ENCODE peak calls at places on chromosomes 7 and 10, in nine cellular contexts. D is body of pancreas, V is spleen, Z is BE2C, G is fibroblast of lung, T is heart left ventricle, E is mammary epithelial cell, A is stomach, J is HCT116. F is an unnamed sample. For H3K27me3, the result is how much of the 10 kb centered on the place peaks cover.

GRCh38 chr10:59434463-59435326 is 72.3 kb upstream of the FAM13C start:
- DNase-seq in D (no peak), V (no peak), Z (no peak), G (peak), T (no peak), E (peak), A (no peak), J (no peak), F (no peak)

GRCh38 chr10:51095444-51095843 is 21.2 kb downstream of the PRKG1 start:
- DNase-seq in D (no peak), V (no peak), Z (no peak), G (no peak), T (no peak), E (no peak), A (no peak), J (no peak), F (no peak)

GRCh38 chr10:30823651-30824050 is 194.1 kb upstream of the LYZL2 start:
- DNase-seq in D (no peak), V (peak), Z (no peak), G (no peak), T (no peak), E (no peak), A (no peak), J (no peak), F (no peak)

GRCh38 chr7:35727571-35727970 is 32.6 kb upstream of the HERPUD2 start:
- DNase-seq in D (no peak), V (no peak), Z (peak), G (no peak), T (no peak), E (peak), A (no peak), J (no peak), F (no peak)

GRCh38 chr10:775245-776075 is 86.0 kb upstream of the DIP2C start:
- DNase-seq in D (no peak), V (no peak), Z (no peak), G (no peak), T (no peak), E (no peak), A (peak), J (no peak), F (no peak)

GRCh38 chr7:63080831-63081230 is 917.8 kb upstream of the ZNF722 start:
- DNase-seq in D (no peak), V (no peak), Z (no peak), G (no peak), T (no peak), E (no peak), A (no peak), J (no peak), F (no peak)

GRCh38 chr10:10490187-10490980 is 527.3 kb upstream of the CELF2 start:
- DNase-seq in D (no peak), V (no peak), Z (no peak), G (no peak), T (no peak), E (no peak), A (no peak), J (no peak), F (no peak)

GRCh38 chr7:21851445-21852043 is 94.2 kb downstream of the CDCA7L start:
- DNase-seq in D (no peak), V (no peak), Z (no peak), G (no peak), T (no peak), E (no peak), A (no peak), J (no peak), F (no peak)

GRCh38 chr7:18163091-18163490 is 135.4 kb upstream of the PRPS1L1 start:
- DNase-seq in D (no peak), V (no peak), Z (no peak), G (no peak), T (no peak), E (peak), A (no peak), J (no peak), F (no peak)

GRCh38 chr7:915291-916218 is 38.9 kb downstream of the ADAP1 start:
- DNase-seq in D (no peak), V (peak), Z (peak), G (no peak), T (no peak), E (no peak), A (no peak), J (no peak), F (no peak)

GRCh38 chr7:121020652-121021051 is 32.1 kb downstream of the CPED1 start:
- DNase-seq in D (no peak), V (no peak), Z (no peak), G (peak), T (no peak), E (peak), A (no peak), J (no peak), F (no peak)

GRCh38 chr7:156236936-156237599 is 403.5 kb upstream of the RNF32 start:
- DNase-seq in D (no peak), V (no peak), Z (no peak), G (no peak), T (no peak), E (no peak), A (no peak), J (no peak), F (no peak)

GRCh38 chr7:130721486-130722277 is 12.3 kb downstream of the KLF14 start:
- DNase-seq in D (peak), V (peak), Z (peak), G (peak), T (peak), E (peak), A (peak), J (peak), F (peak)

GRCh38 chr10:130962240-130963051 is 349.1 kb downstream of the TCERG1L start:
- DNase-seq in D (no peak), V (no peak), Z (no peak), G (no peak), T (no peak), E (no peak), A (no peak), J (no peak), F (no peak)

GRCh38 chr10:130964771-130965170 is 346.8 kb downstream of the TCERG1L start:
- DNase-seq in D (no peak), V (no peak), Z (no peak), G (no peak), T (no peak), E (no peak), A (no peak), J (no peak), F (no peak)

GRCh38 chr10:130963052-130963393 is 348.5 kb downstream of the TCERG1L start:
- DNase-seq in D (no peak), V (no peak), Z (no peak), G (no peak), T (no peak), E (no peak), A (no peak), J (no peak), F (no peak)

GRCh38 chr10:130961506-130962239 is 349.8 kb downstream of the TCERG1L start:
- DNase-seq in D (no peak), V (no peak), Z (no peak), G (no peak), T (no peak), E (no peak), A (no peak), J (no peak), F (no peak)

DNA sequence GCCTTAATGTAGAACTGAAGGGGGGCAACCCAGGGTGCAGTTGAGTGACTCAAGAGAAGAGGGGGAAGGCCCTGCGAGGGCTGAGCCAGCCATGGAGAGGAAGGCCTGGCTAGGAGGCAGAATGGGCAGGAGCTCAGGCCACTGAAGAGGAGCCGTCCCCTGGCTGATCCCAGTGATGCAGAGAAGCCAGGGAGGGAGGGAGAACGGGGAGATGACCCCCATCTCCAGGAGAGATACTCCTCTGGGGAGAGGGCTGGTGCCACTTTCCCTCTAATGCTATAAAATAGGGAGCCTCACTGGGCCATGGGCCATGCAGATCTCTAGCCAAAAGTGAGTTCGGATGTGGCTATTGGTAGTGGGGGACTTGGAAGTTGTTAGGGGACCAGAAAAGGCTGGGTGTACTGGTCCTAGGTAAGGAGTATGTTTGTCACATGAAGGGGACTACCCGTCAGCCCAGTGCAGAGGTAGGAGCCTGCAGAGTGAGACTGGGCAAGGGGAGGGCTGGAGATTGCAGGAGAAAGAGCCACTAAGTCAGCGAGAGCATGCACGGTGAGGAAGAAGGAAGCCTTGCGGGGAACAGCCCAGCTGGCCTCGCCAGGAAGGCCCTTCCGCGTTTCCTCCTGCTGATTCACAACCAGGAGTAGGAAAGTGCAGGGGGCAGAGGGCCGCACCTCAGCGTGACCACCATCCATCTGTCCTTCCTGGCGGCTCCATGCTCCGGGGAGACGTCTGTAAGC is 347.6 kb downstream of the TCERG1L start:
- DNase-seq in D (no peak), V (no peak), Z (no peak), G (no peak), T (no peak), E (no peak), A (no peak), J (no peak), F (no peak)
- H3K27me3 ChIP-seq in D (under half), V (under half), Z (under half), G (under half), T (under half), E (under half), A (under half), J (under half), F (under half)

GRCh38 chr7:92448185-92448747 is 984 bp downstream of the GATAD1 start:
- DNase-seq in D (peak), V (peak), Z (peak), G (peak), T (peak), E (peak), A (peak), J (peak), F (peak)
- TF ChIP-seq CTCF in D (no peak), V (peak), Z (peak), G (peak), T (peak), E (peak), A (no peak), J (peak), F (no peak)

GRCh38 chr7:122299935-122300606 is 4.5 kb downstream of the FEZF1 start:
- DNase-seq in D (no peak), V (no peak), Z (no peak), G (no peak), T (no peak), E (no peak), A (no peak), J (no peak), F (no peak)
- H3K27me3 ChIP-seq in D (under half), V (under half), Z (half or more), G (half or more), T (half or more), E (half or more), A (half or more), J (under half), F (under half)

GRCh38 chr7:51789494-51789893 is 472.9 kb upstream of the COBL start:
- DNase-seq in D (no peak), V (no peak), Z (peak), G (no peak), T (no peak), E (no peak), A (no peak), J (no peak), F (no peak)
- TF ChIP-seq CTCF in D (no peak), V (no peak), Z (peak), G (no peak), T (no peak), E (no peak), A (no peak), J (no peak), F (peak)

GRCh38 chr10:99536400-99537254 is 3.9 kb downstream of the NKX2-3 start:
- DNase-seq in D (peak), V (no peak), Z (no peak), G (no peak), T (no peak), E (no peak), A (no peak), J (no peak), F (peak)
- H3K27me3 ChIP-seq in D (under half), V (under half), Z (half or more), G (half or more), T (half or more), E (half or more), A (half or more), J (under half), F (under half)

GRCh38 chr7:47609803-47610452 is 28.0 kb upstream of the TNS3 start:
- DNase-seq in D (no peak), V (no peak), Z (no peak), G (peak), T (peak), E (no peak), A (no peak), J (no peak), F (no peak)

GRCh38 chr7:47610506-47611044 is 28.7 kb upstream of the TNS3 start:
- DNase-seq in D (peak), V (no peak), Z (no peak), G (peak), T (no peak), E (no peak), A (no peak), J (no peak), F (no peak)

GRCh38 chr7:47614450-47614849 is 32.5 kb upstream of the TNS3 start:
- DNase-seq in D (no peak), V (no peak), Z (no peak), G (no peak), T (no peak), E (no peak), A (no peak), J (no peak), F (no peak)

GRCh38 chr7:47606176-47606575 is 24.3 kb upstream of the TNS3 start:
- DNase-seq in D (no peak), V (no peak), Z (no peak), G (no peak), T (no peak), E (no peak), A (no peak), J (no peak), F (no peak)

GRCh38 chr7:47611045-47611511 is 29.2 kb upstream of the TNS3 start:
- DNase-seq in D (peak), V (no peak), Z (no peak), G (no peak), T (no peak), E (no peak), A (peak), J (no peak), F (no peak)
- TF ChIP-seq CTCF in D (no peak), V (no peak), Z (no peak), G (no peak), T (no peak), E (no peak), A (no peak), J (no peak), F (no peak)

DNA sequence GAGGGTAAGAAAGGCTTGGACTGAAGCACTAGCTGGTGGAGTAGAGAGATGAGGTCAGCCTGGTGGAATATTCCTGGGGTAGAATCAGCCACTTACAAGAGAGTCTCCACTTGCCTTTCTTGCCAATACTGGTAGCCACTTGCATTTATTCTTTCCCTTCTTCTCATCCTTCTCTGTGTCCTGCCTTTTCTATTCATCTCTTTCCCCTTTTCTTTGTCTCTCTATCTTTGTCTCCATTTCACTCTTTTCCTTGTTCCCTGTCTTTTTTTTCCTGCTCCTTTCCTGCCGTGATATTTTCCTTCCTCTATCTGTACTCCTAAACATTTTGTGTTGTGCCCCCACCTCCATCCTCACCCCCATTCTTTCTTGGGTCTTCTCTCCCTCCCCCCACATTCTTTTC is 214.3 kb downstream of the LRMDA start:
- DNase-seq in D (no peak), V (no peak), Z (no peak), G (no peak), T (no peak), E (no peak), A (no peak), J (no peak), F (no peak)
- H3K27me3 ChIP-seq in D (under half), V (under half), Z (under half), G (under half), T (under half), E (under half), A (under half), J (under half), F (under half)

GRCh38 chr10:119642556-119643111 is 8.5 kb upstream of the BAG3 start:
- DNase-seq in D (no peak), V (no peak), Z (no peak), G (no peak), T (no peak), E (peak), A (no peak), J (no peak), F (no peak)

GRCh38 chr10:119644994-119645393 is 6.2 kb upstream of the BAG3 start:
- DNase-seq in D (no peak), V (no peak), Z (no peak), G (no peak), T (no peak), E (no peak), A (no peak), J (no peak), F (no peak)

GRCh38 chr10:119643306-119644214 is 7.6 kb upstream of the BAG3 start:
- DNase-seq in D (no peak), V (peak), Z (peak), G (peak), T (no peak), E (no peak), A (no peak), J (no peak), F (no peak)

GRCh38 chr10:119640875-119641526 is 10.2 kb upstream of the BAG3 start:
- DNase-seq in D (no peak), V (peak), Z (no peak), G (no peak), T (no peak), E (no peak), A (no peak), J (no peak), F (no peak)

DNA sequence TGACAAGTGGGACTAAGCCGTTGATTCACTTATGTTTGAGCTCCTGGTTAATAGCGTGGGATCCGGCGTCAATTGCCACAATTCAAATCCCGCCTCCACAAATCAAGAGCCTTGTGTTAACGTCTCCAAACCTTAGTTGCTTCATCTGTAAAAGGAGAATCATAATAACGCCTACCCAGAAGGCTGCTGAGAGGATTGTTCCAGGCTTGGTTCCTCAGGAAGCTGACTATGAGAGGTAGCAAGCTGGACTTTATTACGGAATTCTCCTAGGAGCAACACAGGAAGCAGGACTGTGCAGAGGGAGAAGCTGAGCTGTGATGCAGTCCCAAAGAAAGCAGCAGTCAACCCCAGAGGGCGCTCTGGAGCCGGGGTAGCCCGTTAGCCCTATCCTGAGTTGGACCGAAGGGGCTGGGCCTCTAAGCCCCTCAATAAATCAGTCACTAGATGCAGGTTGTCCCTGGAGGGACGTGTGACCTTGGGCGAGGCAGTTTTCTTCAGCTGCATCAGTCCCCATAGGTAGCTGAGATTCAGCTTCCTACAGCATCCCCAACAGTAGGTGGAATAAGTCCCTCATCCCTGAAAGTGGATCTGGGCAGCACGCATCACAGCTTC is 6.9 kb upstream of the BAG3 start:
- DNase-seq in D (no peak), V (peak), Z (peak), G (no peak), T (no peak), E (no peak), A (no peak), J (no peak), F (no peak)
- TF ChIP-seq CTCF in D (no peak), V (no peak), Z (peak), G (peak), T (no peak), E (peak), A (no peak), J (peak), F (no peak)

GRCh38 chr7:119925890-119926289 is 347.1 kb upstream of the KCND2 start:
- DNase-seq in D (no peak), V (no peak), Z (no peak), G (no peak), T (no peak), E (no peak), A (no peak), J (no peak), F (no peak)
- H3K27me3 ChIP-seq in D (under half), V (under half), Z (under half), G (under half), T (under half), E (under half), A (under half), J (under half), F (under half)